ENCODE peak calls at places on chromosome 3, in five cellular contexts. One of them, this sample, is unnamed.

GRCh38 chr3:22966349-22966748 is 236.8 kb upstream of the UBE2E2 start:
- DNase-seq in dorsolateral prefrontal cortex: no peak
- DNase-seq in cardiac fibroblast: no peak
- DNase-seq in stomach: no peak
- DNase-seq in ovary: no peak
- DNase-seq in this sample: no peak

GRCh38 chr3:161500057-161500836 is 3.6 kb downstream of the OTOL1 start:
- DNase-seq in dorsolateral prefrontal cortex: no peak
- DNase-seq in cardiac fibroblast: peak; percentile 3
- DNase-seq in ovary: no peak
- DNase-seq in stomach: no peak
- DNase-seq in this sample: peak; percentile 24

GRCh38 chr3:102230057-102230456 is 204.8 kb upstream of the ZPLD1 start:
- DNase-seq in stomach: no peak
- DNase-seq in cardiac fibroblast: no peak
- DNase-seq in dorsolateral prefrontal cortex: no peak
- DNase-seq in ovary: no peak
- DNase-seq in this sample: no peak

GRCh38 chr3:108159865-108160264 is 62.4 kb downstream of the IFT57 start:
- DNase-seq in stomach: no peak
- DNase-seq in dorsolateral prefrontal cortex: no peak
- DNase-seq in ovary: no peak
- DNase-seq in cardiac fibroblast: peak; percentile 51
- DNase-seq in this sample: peak; percentile 36

GRCh38 chr3:53286727-53287412 is 31.0 kb upstream of the TKT start:
- DNase-seq in dorsolateral prefrontal cortex: peak; percentile 38
- DNase-seq in cardiac fibroblast: peak; percentile 34
- DNase-seq in stomach: no peak
- DNase-seq in ovary: no peak
- DNase-seq in this sample: no peak

GRCh38 chr3:173957646-173958045 is 560.1 kb downstream of the NLGN1 start:
- DNase-seq in cardiac fibroblast: no peak
- DNase-seq in stomach: no peak
- DNase-seq in ovary: no peak
- DNase-seq in dorsolateral prefrontal cortex: no peak
- DNase-seq in this sample: no peak

GRCh38 chr3:62622553-62623174 is 249.3 kb upstream of the FEZF2 start:
- DNase-seq in cardiac fibroblast: peak; percentile 81
- DNase-seq in dorsolateral prefrontal cortex: no peak
- DNase-seq in stomach: no peak
- DNase-seq in ovary: no peak
- DNase-seq in this sample: no peak

GRCh38 chr3:14602006-14602803 is 49.4 kb upstream of the CCDC174 start:
- DNase-seq in dorsolateral prefrontal cortex: no peak
- DNase-seq in stomach: no peak
- DNase-seq in cardiac fibroblast: no peak
- DNase-seq in ovary: no peak
- DNase-seq in this sample: no peak

GRCh38 chr3:195072916-195073564 is 197.9 kb downstream of the XXYLT1 start:
- DNase-seq in ovary: no peak
- DNase-seq in dorsolateral prefrontal cortex: no peak
- DNase-seq in stomach: peak; percentile 18
- DNase-seq in cardiac fibroblast: no peak
- DNase-seq in this sample: no peak

GRCh38 chr3:41188291-41188690 is 11.0 kb upstream of the CTNNB1 start:
- DNase-seq in dorsolateral prefrontal cortex: no peak
- DNase-seq in ovary: no peak
- DNase-seq in cardiac fibroblast: no peak
- DNase-seq in stomach: no peak
- DNase-seq in this sample: no peak

GRCh38 chr3:155252535-155252934 is 40.9 kb downstream of the STRIT1 start:
- DNase-seq in dorsolateral prefrontal cortex: no peak
- DNase-seq in cardiac fibroblast: peak; percentile 78
- DNase-seq in stomach: no peak
- DNase-seq in ovary: no peak
- DNase-seq in this sample: no peak

GRCh38 chr3:160090653-160091052 is 102.0 kb downstream of the IL12A start:
- DNase-seq in cardiac fibroblast: no peak
- DNase-seq in stomach: no peak
- DNase-seq in ovary: no peak
- DNase-seq in dorsolateral prefrontal cortex: no peak
- DNase-seq in this sample: no peak

GRCh38 chr3:33064929-33065328 is 32.0 kb downstream of the GLB1 start:
- DNase-seq in dorsolateral prefrontal cortex: no peak
- DNase-seq in stomach: no peak
- DNase-seq in ovary: no peak
- DNase-seq in cardiac fibroblast: no peak
- DNase-seq in this sample: no peak

GRCh38 chr3:193951859-193952258 is 184.1 kb upstream of the HES1 start:
- DNase-seq in dorsolateral prefrontal cortex: no peak
- DNase-seq in ovary: no peak
- DNase-seq in stomach: no peak
- DNase-seq in cardiac fibroblast: no peak
- DNase-seq in this sample: no peak

GRCh38 chr3:107699682-107700081 is 176.9 kb downstream of the BBX start:
- DNase-seq in ovary: no peak
- DNase-seq in cardiac fibroblast: peak; percentile 33
- DNase-seq in dorsolateral prefrontal cortex: no peak
- DNase-seq in stomach: no peak
- DNase-seq in this sample: no peak

GRCh38 chr3:43768594-43768993 is 77.9 kb downstream of the ABHD5 start:
- DNase-seq in cardiac fibroblast: peak; percentile 51
- DNase-seq in stomach: no peak
- DNase-seq in ovary: no peak
- DNase-seq in dorsolateral prefrontal cortex: no peak
- DNase-seq in this sample: no peak

GRCh38 chr3:148971819-148972218 is 19.5 kb upstream of the GYG1 start:
- DNase-seq in cardiac fibroblast: peak; percentile 55
- DNase-seq in ovary: peak; percentile 88
- DNase-seq in stomach: peak; percentile 47
- DNase-seq in dorsolateral prefrontal cortex: no peak
- DNase-seq in this sample: no peak

DNA sequence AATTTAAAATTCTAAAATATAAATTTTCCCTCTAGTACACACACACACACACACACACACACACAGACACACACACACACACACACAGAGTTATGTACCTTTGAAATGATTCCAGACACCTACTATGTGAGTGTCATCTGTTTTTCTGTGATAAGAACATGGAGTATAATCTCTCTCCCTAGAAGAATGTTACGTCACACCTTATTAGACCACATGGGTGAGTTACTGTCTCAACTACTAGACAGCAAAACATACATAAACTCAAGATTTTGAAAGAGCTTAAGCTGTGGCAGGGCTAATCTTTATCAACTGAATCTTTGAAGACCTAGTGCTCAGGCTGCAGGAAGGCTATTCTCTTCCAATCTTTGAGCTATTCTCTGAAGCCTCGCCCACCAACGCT is 385.9 kb upstream of the BCHE start:
- DNase-seq in ovary: no peak
- DNase-seq in stomach: no peak
- DNase-seq in dorsolateral prefrontal cortex: no peak
- DNase-seq in cardiac fibroblast: no peak
- DNase-seq in this sample: peak; percentile 2
- TF ChIP-seq CTCF in ovary: no peak
- TF ChIP-seq CTCF in stomach: no peak
- TF ChIP-seq CTCF in dorsolateral prefrontal cortex: no peak
- TF ChIP-seq CTCF in cardiac fibroblast: no peak
- TF ChIP-seq CTCF in this sample: no peak

GRCh38 chr3:906739-907138 is 186.1 kb upstream of the CNTN6 start:
- DNase-seq in stomach: no peak
- DNase-seq in cardiac fibroblast: no peak
- DNase-seq in ovary: no peak
- DNase-seq in dorsolateral prefrontal cortex: no peak
- DNase-seq in this sample: no peak

GRCh38 chr3:905217-905616 is 187.6 kb upstream of the CNTN6 start:
- DNase-seq in ovary: no peak
- DNase-seq in cardiac fibroblast: no peak
- DNase-seq in dorsolateral prefrontal cortex: no peak
- DNase-seq in stomach: no peak
- DNase-seq in this sample: no peak

GRCh38 chr3:908839-909238 is 184.0 kb upstream of the CNTN6 start:
- DNase-seq in stomach: no peak
- DNase-seq in ovary: no peak
- DNase-seq in dorsolateral prefrontal cortex: no peak
- DNase-seq in cardiac fibroblast: peak; percentile 6
- DNase-seq in this sample: no peak
- TF ChIP-seq CTCF in stomach: no peak
- TF ChIP-seq CTCF in ovary: no peak
- TF ChIP-seq CTCF in dorsolateral prefrontal cortex: no peak
- TF ChIP-seq CTCF in cardiac fibroblast: peak; percentile 33
- TF ChIP-seq CTCF in this sample: peak; percentile 72

GRCh38 chr3:66808891-66809578 is 189.1 kb upstream of the KBTBD8 start:
- DNase-seq in dorsolateral prefrontal cortex: no peak
- DNase-seq in cardiac fibroblast: no peak
- DNase-seq in stomach: no peak
- DNase-seq in ovary: no peak
- DNase-seq in this sample: no peak

GRCh38 chr3:66797916-66798560 is 200.1 kb upstream of the KBTBD8 start:
- DNase-seq in cardiac fibroblast: peak; percentile 65
- DNase-seq in stomach: peak; percentile 27
- DNase-seq in ovary: no peak
- DNase-seq in dorsolateral prefrontal cortex: peak; percentile 54
- DNase-seq in this sample: no peak

GRCh38 chr3:66800941-66801545 is 197.1 kb upstream of the KBTBD8 start:
- DNase-seq in ovary: no peak
- DNase-seq in cardiac fibroblast: peak; percentile 49
- DNase-seq in dorsolateral prefrontal cortex: no peak
- DNase-seq in stomach: no peak
- DNase-seq in this sample: no peak

GRCh38 chr3:66803706-66804496 is 194.2 kb upstream of the KBTBD8 start:
- DNase-seq in stomach: no peak
- DNase-seq in cardiac fibroblast: no peak
- DNase-seq in dorsolateral prefrontal cortex: no peak
- DNase-seq in ovary: no peak
- DNase-seq in this sample: no peak

DNA sequence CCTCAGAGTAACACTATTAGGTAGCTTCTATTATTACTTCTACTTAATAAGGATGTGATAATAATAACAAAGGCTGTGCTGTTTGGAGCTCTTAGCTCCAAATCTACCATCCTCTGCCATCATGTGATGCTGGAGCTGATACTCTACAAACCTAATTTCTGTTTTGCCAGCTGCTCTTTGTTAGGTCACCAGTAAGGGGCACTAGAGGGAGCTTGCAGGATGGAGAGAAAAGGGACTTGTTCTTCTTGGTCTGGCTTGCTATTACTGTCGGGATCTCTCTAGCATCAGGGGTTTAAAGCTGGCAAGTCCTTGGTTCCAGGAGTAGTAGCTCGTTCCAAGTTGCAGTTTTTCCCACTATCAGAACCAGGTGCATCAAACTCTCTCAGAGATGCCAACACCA is 194.9 kb upstream of the KBTBD8 start:
- DNase-seq in ovary: no peak
- DNase-seq in stomach: no peak
- DNase-seq in cardiac fibroblast: no peak
- DNase-seq in dorsolateral prefrontal cortex: no peak
- DNase-seq in this sample: no peak
- TF ChIP-seq CTCF in ovary: no peak
- TF ChIP-seq CTCF in stomach: no peak
- TF ChIP-seq CTCF in cardiac fibroblast: peak; percentile 35
- TF ChIP-seq CTCF in dorsolateral prefrontal cortex: peak; percentile 8
- TF ChIP-seq CTCF in this sample: peak; percentile 29

DNA sequence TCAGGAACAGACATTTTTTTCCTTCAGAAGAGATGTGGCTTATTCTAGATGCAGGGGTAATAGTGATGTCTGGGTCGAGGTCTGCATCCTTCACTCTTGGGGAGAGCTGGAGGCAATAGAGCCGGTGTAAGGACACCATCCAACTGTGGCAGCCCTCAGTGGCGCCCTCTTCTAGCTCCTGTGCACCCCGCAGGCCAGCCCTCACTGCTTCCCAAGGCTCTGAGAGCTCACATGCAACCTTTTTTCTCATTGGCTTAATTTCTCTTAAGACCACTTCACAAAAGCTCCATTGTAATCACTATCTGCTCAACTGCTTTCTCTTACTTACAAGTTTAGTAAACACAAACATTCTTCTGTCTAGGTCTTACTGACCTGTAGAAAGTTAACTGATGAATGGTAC is 3.9 kb upstream of the VPS8 start:
- DNase-seq in dorsolateral prefrontal cortex: no peak
- DNase-seq in ovary: no peak
- DNase-seq in stomach: no peak
- DNase-seq in cardiac fibroblast: no peak
- DNase-seq in this sample: no peak
- TF ChIP-seq CTCF in dorsolateral prefrontal cortex: no peak
- TF ChIP-seq CTCF in ovary: no peak
- TF ChIP-seq CTCF in stomach: no peak
- TF ChIP-seq CTCF in cardiac fibroblast: peak; percentile 14
- TF ChIP-seq CTCF in this sample: peak; percentile 50

DNA sequence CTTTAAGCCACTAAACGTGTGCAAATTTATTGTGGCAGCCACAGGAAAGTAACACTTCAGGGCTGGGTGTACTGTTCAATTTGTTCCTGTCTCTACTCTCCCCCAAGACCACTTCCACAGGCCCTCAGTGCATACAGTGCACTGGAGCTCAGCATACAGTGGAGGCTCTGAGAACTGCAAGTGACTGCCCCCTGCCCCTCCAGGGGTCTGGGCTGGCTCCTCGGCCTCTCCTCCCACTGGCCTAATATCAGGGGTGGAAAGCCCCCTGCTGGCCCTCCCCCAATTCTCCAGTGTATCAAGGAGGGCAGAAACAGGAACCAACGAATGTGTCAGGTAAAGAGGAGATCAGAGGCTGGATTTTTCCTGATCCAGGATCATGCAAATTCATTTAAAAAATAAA is 19.9 kb upstream of the HEG1 start:
- DNase-seq in ovary: no peak
- DNase-seq in cardiac fibroblast: no peak
- DNase-seq in stomach: no peak
- DNase-seq in dorsolateral prefrontal cortex: no peak
- DNase-seq in this sample: no peak
- TF ChIP-seq CTCF in ovary: no peak
- TF ChIP-seq CTCF in cardiac fibroblast: no peak
- TF ChIP-seq CTCF in stomach: no peak
- TF ChIP-seq CTCF in dorsolateral prefrontal cortex: no peak
- TF ChIP-seq CTCF in this sample: no peak

DNA sequence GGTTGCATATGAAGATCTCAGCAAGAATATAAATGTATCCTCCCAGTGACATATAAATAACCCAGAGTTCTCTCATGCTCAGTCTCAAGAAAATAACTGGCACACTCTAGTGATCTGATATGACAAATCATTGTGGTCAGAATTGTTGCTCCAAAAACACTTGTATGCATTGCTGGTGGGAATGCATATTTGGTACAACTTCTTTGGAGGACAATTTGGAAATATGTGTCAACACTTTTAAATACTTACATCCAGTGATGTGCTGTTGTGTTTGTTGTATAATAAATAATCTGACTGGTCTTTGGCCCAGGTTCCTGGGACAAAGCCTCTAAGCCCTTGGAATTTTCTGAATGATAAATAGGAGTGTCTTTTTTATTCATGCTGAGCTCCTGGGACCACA is 66.7 kb upstream of the STT3B start:
- DNase-seq in stomach: no peak
- DNase-seq in cardiac fibroblast: peak; percentile 55
- DNase-seq in ovary: no peak
- DNase-seq in dorsolateral prefrontal cortex: no peak
- DNase-seq in this sample: no peak
- TF ChIP-seq CTCF in stomach: no peak
- TF ChIP-seq CTCF in cardiac fibroblast: no peak
- TF ChIP-seq CTCF in ovary: no peak
- TF ChIP-seq CTCF in dorsolateral prefrontal cortex: no peak
- TF ChIP-seq CTCF in this sample: no peak